ENCODE peak calls at places on chromosomes 2 and 18, in four cellular contexts. C is foreskin keratinocyte, L is cardiac muscle cell, R is A549. K is an unnamed sample.

GRCh38 chr18:37393945-37394609 is 171.5 kb downstream of the CELF4 start:
- DNase-seq in C (no peak), L (peak; percentile 93), R (peak; percentile 10), K (peak; percentile 55)

GRCh38 chr18:13608791-13609552 is 117.4 kb downstream of the FAM210A start:
- DNase-seq in C (no peak), L (no peak), R (no peak), K (no peak)

GRCh38 chr2:833180-833579 is 117.5 kb upstream of the SNTG2 start:
- DNase-seq in C (no peak), L (no peak), R (no peak), K (no peak)

GRCh38 chr18:57060814-57061213 is 86.1 kb upstream of the BOD1L2 start:
- DNase-seq in C (no peak), L (no peak), R (no peak), K (no peak)

GRCh38 chr2:170218931-170219330 is 41.0 kb downstream of the MYO3B start:
- DNase-seq in C (no peak), L (no peak), R (no peak), K (no peak)

GRCh38 chr2:137969418-137969765 is 5.1 kb downstream of the HNMT start:
- DNase-seq in C (peak; percentile 52), L (peak; percentile 96), R (peak; percentile 44), K (no peak)

GRCh38 chr2:26008851-26009566 is 24.9 kb upstream of the RAB10 start:
- DNase-seq in C (peak; percentile 100), L (peak; percentile 92), R (peak; percentile 91), K (no peak)

GRCh38 chr18:26546875-26547301 is 1.5 kb downstream of the KCTD1 start:
- DNase-seq in C (no peak), L (no peak), R (no peak), K (no peak)

GRCh38 chr2:213086566-213086965 is 64.8 kb downstream of the IKZF2 start:
- DNase-seq in C (no peak), L (peak; percentile 8), R (no peak), K (no peak)

GRCh38 chr2:164706522-164706921 is 85.2 kb upstream of the GRB14 start:
- DNase-seq in C (peak; percentile 93), L (peak; percentile 13), R (peak; percentile 34), K (peak; percentile 29)

GRCh38 chr2:217988840-217989204 is 14.0 kb downstream of the TNS1 start:
- DNase-seq in C (no peak), L (no peak), R (no peak), K (no peak)

GRCh38 chr2:141967503-141967902 is 163.3 kb downstream of the LRP1B start:
- DNase-seq in C (no peak), L (no peak), R (no peak), K (no peak)

GRCh38 chr2:159051133-159051532 is 82.7 kb downstream of the TANC1 start:
- DNase-seq in C (no peak), L (no peak), R (no peak), K (no peak)
- H3K4me1 ChIP-seq in C (peaks cover 10% of the 10 kb centered on the region), L (peaks cover 31% of the 10 kb centered on the region), R (peaks cover 18% of the 10 kb centered on the region), K (peaks cover 83% of the 10 kb centered on the region)

GRCh38 chr2:231161252-231162035 is 36.6 kb upstream of the HTR2B start:
- DNase-seq in C (no peak), L (peak; percentile 6), R (no peak), K (no peak)
- H3K27ac ChIP-seq in C (no peak overlapping the region), L (no peak overlapping the region), R (peak overlapping the region; percentile 49), K (peak overlapping the region; percentile 85)

GRCh38 chr18:48674198-48674721 is 135.4 kb downstream of the CTIF start:
- DNase-seq in C (no peak), L (peak; percentile 62), R (no peak), K (no peak)
- H3K4me1 ChIP-seq in C (no peaks in the 10 kb centered on the region), L (peaks cover 5% of the 10 kb centered on the region), R (peaks cover 18% of the 10 kb centered on the region), K (peaks cover 8% of the 10 kb centered on the region)

GRCh38 chr18:41416044-41416443 is 539.0 kb upstream of the PIK3C3 start:
- DNase-seq in C (no peak), L (no peak), R (no peak), K (no peak)
- H3K27ac ChIP-seq in C (no peak overlapping the region), L (no peak overlapping the region), R (no peak overlapping the region), K (no peak overlapping the region)

GRCh38 chr2:47065771-47066380 is 89.2 kb downstream of the STPG4 start:
- DNase-seq in C (peak; percentile 54), L (peak; percentile 80), R (no peak), K (peak; percentile 90)

GRCh38 chr2:47069628-47070154 is 85.4 kb downstream of the STPG4 start:
- DNase-seq in C (peak; percentile 82), L (peak; percentile 78), R (peak; percentile 73), K (peak; percentile 96)

GRCh38 chr2:47068966-47069627 is 86.0 kb downstream of the STPG4 start:
- DNase-seq in C (no peak), L (no peak), R (no peak), K (no peak)

GRCh38 chr2:47070155-47070919 is 84.8 kb downstream of the STPG4 start:
- DNase-seq in C (no peak), L (no peak), R (no peak), K (peak; percentile 90)

GRCh38 chr2:47067788-47068407 is 87.2 kb downstream of the STPG4 start:
- DNase-seq in C (no peak), L (no peak), R (no peak), K (no peak)
- H3K4me1 ChIP-seq in C (peaks cover 19% of the 10 kb centered on the region), L (peaks cover 27% of the 10 kb centered on the region), R (peaks cover 85% of the 10 kb centered on the region), K (peaks cover 93% of the 10 kb centered on the region)

DNA sequence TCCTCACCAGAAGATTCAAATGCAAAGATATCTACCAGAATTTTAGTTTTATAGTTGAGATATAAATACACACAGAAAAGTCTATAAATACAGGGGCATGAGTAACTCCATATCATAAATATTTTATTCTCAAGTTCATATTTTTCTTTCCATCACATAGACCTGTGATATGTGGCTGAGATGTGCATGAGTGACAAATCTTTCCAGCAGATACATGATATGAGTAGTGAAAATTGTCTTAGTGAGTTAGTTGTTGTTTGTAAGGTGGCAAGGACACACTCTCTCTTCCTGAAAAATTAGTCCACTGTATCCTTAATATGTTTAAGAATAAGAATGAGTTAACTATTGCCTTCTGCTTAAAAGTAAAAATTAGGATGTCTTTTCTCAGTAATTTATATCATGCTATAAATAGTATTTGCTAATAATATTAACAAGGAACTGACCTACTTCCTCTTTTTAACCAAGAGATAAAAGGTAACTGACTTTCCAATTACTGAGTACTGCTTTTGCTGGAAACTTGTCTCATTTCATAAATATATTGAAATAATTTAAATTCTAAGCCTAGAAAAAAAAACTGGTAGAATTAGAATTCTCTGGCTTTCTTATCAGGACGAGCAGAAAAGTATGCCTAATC is 85.2 kb upstream of the SESTD1 start:
- DNase-seq in C (no peak), L (no peak), R (no peak), K (no peak)
- H3K27ac ChIP-seq in C (no peak overlapping the region), L (no peak overlapping the region), R (no peak overlapping the region), K (no peak overlapping the region)